ENCODE peak calls at places on chromosomes 16 and 17, in five cellular contexts. One of them, this sample, is unnamed.
A peak's percentile ranks its signal among the peaks of the same experiment; 100 is the strongest.

GRCh38 chr16:7294020-7294419 is 38.6 kb upstream of the RBFOX1 start:
- DNase-seq in hepatic stellate cell: no peak
- DNase-seq in gastrocnemius medialis: no peak
- DNase-seq in stimulated activated CD4-positive, alpha-beta T cell treated with anti-CD3 and anti-CD28 coated beads, Interleukin-4, amount 100 ng/mL, for 48 hours: no peak
- DNase-seq in MG63: no peak
- DNase-seq in this sample: no peak

GRCh38 chr16:64478258-64478906 is 643.5 kb downstream of the CDH11 start:
- DNase-seq in gastrocnemius medialis: no peak
- DNase-seq in hepatic stellate cell: peak; percentile 10
- DNase-seq in stimulated activated CD4-positive, alpha-beta T cell treated with anti-CD3 and anti-CD28 coated beads, Interleukin-4, amount 100 ng/mL, for 48 hours: no peak
- DNase-seq in MG63: peak; percentile 42
- DNase-seq in this sample: peak; percentile 60

GRCh38 chr16:87326151-87326571 is 9.0 kb upstream of the C16orf95 start:
- DNase-seq in stimulated activated CD4-positive, alpha-beta T cell treated with anti-CD3 and anti-CD28 coated beads, Interleukin-4, amount 100 ng/mL, for 48 hours: no peak
- DNase-seq in MG63: no peak
- DNase-seq in gastrocnemius medialis: no peak
- DNase-seq in hepatic stellate cell: no peak
- DNase-seq in this sample: no peak

GRCh38 chr17:61294777-61295176 is 104.9 kb upstream of the TBX2 start:
- DNase-seq in gastrocnemius medialis: no peak
- DNase-seq in stimulated activated CD4-positive, alpha-beta T cell treated with anti-CD3 and anti-CD28 coated beads, Interleukin-4, amount 100 ng/mL, for 48 hours: no peak
- DNase-seq in hepatic stellate cell: peak; percentile 59
- DNase-seq in MG63: peak; percentile 40
- DNase-seq in this sample: peak; percentile 51

GRCh38 chr17:63693411-63694113 is 6.4 kb downstream of the LIMD2 start:
- DNase-seq in gastrocnemius medialis: no peak
- DNase-seq in stimulated activated CD4-positive, alpha-beta T cell treated with anti-CD3 and anti-CD28 coated beads, Interleukin-4, amount 100 ng/mL, for 48 hours: no peak
- DNase-seq in hepatic stellate cell: no peak
- DNase-seq in MG63: no peak
- DNase-seq in this sample: no peak

GRCh38 chr17:77506371-77506991 is 365.7 kb downstream of the SEC14L1 start:
- DNase-seq in hepatic stellate cell: no peak
- DNase-seq in stimulated activated CD4-positive, alpha-beta T cell treated with anti-CD3 and anti-CD28 coated beads, Interleukin-4, amount 100 ng/mL, for 48 hours: no peak
- DNase-seq in gastrocnemius medialis: no peak
- DNase-seq in MG63: no peak
- DNase-seq in this sample: no peak

GRCh38 chr16:46790599-46791270 is 40.2 kb downstream of the C16orf87 start:
- DNase-seq in MG63: no peak
- DNase-seq in gastrocnemius medialis: no peak
- DNase-seq in stimulated activated CD4-positive, alpha-beta T cell treated with anti-CD3 and anti-CD28 coated beads, Interleukin-4, amount 100 ng/mL, for 48 hours: no peak
- DNase-seq in hepatic stellate cell: no peak
- DNase-seq in this sample: no peak

GRCh38 chr16:31033709-31034492 is 543 bp downstream of the STX4 start:
- DNase-seq in hepatic stellate cell: peak; percentile 99
- DNase-seq in MG63: peak; percentile 89
- DNase-seq in stimulated activated CD4-positive, alpha-beta T cell treated with anti-CD3 and anti-CD28 coated beads, Interleukin-4, amount 100 ng/mL, for 48 hours: peak; percentile 87
- DNase-seq in gastrocnemius medialis: peak; percentile 88
- DNase-seq in this sample: peak; percentile 87

GRCh38 chr17:61488878-61489718 is 36.9 kb downstream of the TBX4 start:
- DNase-seq in MG63: no peak
- DNase-seq in stimulated activated CD4-positive, alpha-beta T cell treated with anti-CD3 and anti-CD28 coated beads, Interleukin-4, amount 100 ng/mL, for 48 hours: no peak
- DNase-seq in hepatic stellate cell: no peak
- DNase-seq in gastrocnemius medialis: no peak
- DNase-seq in this sample: no peak

GRCh38 chr17:41131979-41132378 is 8.0 kb upstream of the KRTAP4-12 start:
- DNase-seq in MG63: no peak
- DNase-seq in hepatic stellate cell: no peak
- DNase-seq in gastrocnemius medialis: no peak
- DNase-seq in stimulated activated CD4-positive, alpha-beta T cell treated with anti-CD3 and anti-CD28 coated beads, Interleukin-4, amount 100 ng/mL, for 48 hours: no peak
- DNase-seq in this sample: no peak

GRCh38 chr16:28192811-28193529 is 18.8 kb downstream of the XPO6 start:
- DNase-seq in hepatic stellate cell: no peak
- DNase-seq in gastrocnemius medialis: no peak
- DNase-seq in stimulated activated CD4-positive, alpha-beta T cell treated with anti-CD3 and anti-CD28 coated beads, Interleukin-4, amount 100 ng/mL, for 48 hours: peak; percentile 65
- DNase-seq in MG63: no peak
- DNase-seq in this sample: no peak

GRCh38 chr16:27528294-27528693 is 21.4 kb downstream of the GTF3C1 start:
- DNase-seq in hepatic stellate cell: no peak
- DNase-seq in stimulated activated CD4-positive, alpha-beta T cell treated with anti-CD3 and anti-CD28 coated beads, Interleukin-4, amount 100 ng/mL, for 48 hours: no peak
- DNase-seq in gastrocnemius medialis: no peak
- DNase-seq in MG63: no peak
- DNase-seq in this sample: no peak

GRCh38 chr17:69470702-69471101 is 56.2 kb downstream of the MAP2K6 start:
- DNase-seq in hepatic stellate cell: no peak
- DNase-seq in MG63: no peak
- DNase-seq in gastrocnemius medialis: no peak
- DNase-seq in stimulated activated CD4-positive, alpha-beta T cell treated with anti-CD3 and anti-CD28 coated beads, Interleukin-4, amount 100 ng/mL, for 48 hours: no peak
- DNase-seq in this sample: no peak

GRCh38 chr17:73510981-73511442 is 133.2 kb downstream of the SDK2 start:
- DNase-seq in hepatic stellate cell: no peak
- DNase-seq in gastrocnemius medialis: no peak
- DNase-seq in MG63: no peak
- DNase-seq in stimulated activated CD4-positive, alpha-beta T cell treated with anti-CD3 and anti-CD28 coated beads, Interleukin-4, amount 100 ng/mL, for 48 hours: no peak
- DNase-seq in this sample: peak; percentile 21

GRCh38 chr17:58702045-58702476 is 9.7 kb downstream of the RAD51C start:
- DNase-seq in hepatic stellate cell: no peak
- DNase-seq in MG63: no peak
- DNase-seq in stimulated activated CD4-positive, alpha-beta T cell treated with anti-CD3 and anti-CD28 coated beads, Interleukin-4, amount 100 ng/mL, for 48 hours: no peak
- DNase-seq in gastrocnemius medialis: no peak
- DNase-seq in this sample: no peak

GRCh38 chr16:81910366-81910885 is 100.8 kb downstream of the SDR42E1 start:
- DNase-seq in MG63: no peak
- DNase-seq in hepatic stellate cell: no peak
- DNase-seq in stimulated activated CD4-positive, alpha-beta T cell treated with anti-CD3 and anti-CD28 coated beads, Interleukin-4, amount 100 ng/mL, for 48 hours: no peak
- DNase-seq in gastrocnemius medialis: no peak
- DNase-seq in this sample: no peak

GRCh38 chr16:17211797-17212196 is 259.0 kb downstream of the XYLT1 start:
- DNase-seq in stimulated activated CD4-positive, alpha-beta T cell treated with anti-CD3 and anti-CD28 coated beads, Interleukin-4, amount 100 ng/mL, for 48 hours: peak; percentile 2
- DNase-seq in hepatic stellate cell: no peak
- DNase-seq in MG63: peak; percentile 8
- DNase-seq in gastrocnemius medialis: no peak
- DNase-seq in this sample: no peak

GRCh38 chr17:53924530-53925455 is 102.1 kb downstream of the KIF2B start:
- DNase-seq in MG63: no peak
- DNase-seq in hepatic stellate cell: no peak
- DNase-seq in gastrocnemius medialis: no peak
- DNase-seq in stimulated activated CD4-positive, alpha-beta T cell treated with anti-CD3 and anti-CD28 coated beads, Interleukin-4, amount 100 ng/mL, for 48 hours: no peak
- DNase-seq in this sample: no peak

GRCh38 chr17:45262516-45263476 is 902 bp upstream of the SPATA32 start:
- DNase-seq in hepatic stellate cell: no peak
- DNase-seq in gastrocnemius medialis: peak; percentile 21
- DNase-seq in MG63: peak; percentile 39
- DNase-seq in stimulated activated CD4-positive, alpha-beta T cell treated with anti-CD3 and anti-CD28 coated beads, Interleukin-4, amount 100 ng/mL, for 48 hours: no peak
- DNase-seq in this sample: no peak

GRCh38 chr16:71467810-71468209 is 5.8 kb upstream of the ZNF23 start:
- DNase-seq in stimulated activated CD4-positive, alpha-beta T cell treated with anti-CD3 and anti-CD28 coated beads, Interleukin-4, amount 100 ng/mL, for 48 hours: peak; percentile 9
- DNase-seq in MG63: no peak
- DNase-seq in hepatic stellate cell: peak; percentile 37
- DNase-seq in gastrocnemius medialis: no peak
- DNase-seq in this sample: peak; percentile 8

GRCh38 chr16:56950881-56951771 is 10.6 kb upstream of the CETP start:
- DNase-seq in MG63: peak; percentile 73
- DNase-seq in stimulated activated CD4-positive, alpha-beta T cell treated with anti-CD3 and anti-CD28 coated beads, Interleukin-4, amount 100 ng/mL, for 48 hours: peak; percentile 55
- DNase-seq in gastrocnemius medialis: no peak
- DNase-seq in hepatic stellate cell: peak; percentile 67
- DNase-seq in this sample: peak; percentile 50

GRCh38 chr17:48513097-48513496 is 17.7 kb downstream of the HOXB1 start:
- DNase-seq in stimulated activated CD4-positive, alpha-beta T cell treated with anti-CD3 and anti-CD28 coated beads, Interleukin-4, amount 100 ng/mL, for 48 hours: no peak
- DNase-seq in hepatic stellate cell: peak; percentile 40
- DNase-seq in gastrocnemius medialis: no peak
- DNase-seq in MG63: no peak
- DNase-seq in this sample: peak; percentile 27